ENCODE peak calls at places on chromosomes 13 and 19, in five cellular contexts. J is effector memory CD4-positive, alpha-beta T cell; E is OCI-LY7; B is GM23338; N is CD4-positive, alpha-beta memory T cell. K is an unnamed sample.
A peak's percentile ranks its signal among the peaks of the same experiment; 100 is the strongest.

GRCh38 chr13:35796627-35797026 is 320.1 kb upstream of the MAB21L1 start:
- DNase-seq in J (no peak), E (no peak), B (no peak), N (no peak), K (no peak)

GRCh38 chr13:37138917-37139316 is 33.5 kb upstream of the CSNK1A1L start:
- DNase-seq in J (no peak), E (no peak), B (no peak), N (no peak), K (no peak)

GRCh38 chr13:91623151-91623550 is 224.7 kb downstream of the GPC5 start:
- DNase-seq in J (no peak), E (no peak), B (peak; percentile 7), N (no peak), K (no peak)

GRCh38 chr19:47124937-47125668 is 5.5 kb upstream of the SAE1 start:
- DNase-seq in J (no peak), E (peak; percentile 74), B (peak; percentile 96), N (peak; percentile 60), K (peak; percentile 47)

GRCh38 chr13:73248711-73249580 is 190.1 kb downstream of the KLF5 start:
- DNase-seq in J (no peak), E (no peak), B (peak; percentile 18), N (no peak), K (no peak)

GRCh38 chr19:50858896-50859295 is 4.2 kb downstream of the KLK3 start:
- DNase-seq in J (no peak), E (no peak), B (peak; percentile 63), N (no peak), K (no peak)

GRCh38 chr13:44075113-44075512 is 195.4 kb downstream of the LACC1 start:
- DNase-seq in J (no peak), E (no peak), B (no peak), N (no peak), K (no peak)

GRCh38 chr19:16416574-16416973 is 55.2 kb downstream of the EPS15L1 start:
- DNase-seq in J (no peak), E (no peak), B (no peak), N (no peak), K (no peak)

GRCh38 chr13:109807345-109807744 is 21.0 kb upstream of the IRS2 start:
- DNase-seq in J (no peak), E (no peak), B (no peak), N (no peak), K (no peak)

GRCh38 chr13:43792456-43792855 is 5.7 kb upstream of the ENOX1 start:
- DNase-seq in J (no peak), E (no peak), B (no peak), N (no peak), K (no peak)

GRCh38 chr13:113109151-113110047 is 3.8 kb downstream of the F7 start:
- DNase-seq in J (no peak), E (no peak), B (peak; percentile 67), N (no peak), K (no peak)

DNA sequence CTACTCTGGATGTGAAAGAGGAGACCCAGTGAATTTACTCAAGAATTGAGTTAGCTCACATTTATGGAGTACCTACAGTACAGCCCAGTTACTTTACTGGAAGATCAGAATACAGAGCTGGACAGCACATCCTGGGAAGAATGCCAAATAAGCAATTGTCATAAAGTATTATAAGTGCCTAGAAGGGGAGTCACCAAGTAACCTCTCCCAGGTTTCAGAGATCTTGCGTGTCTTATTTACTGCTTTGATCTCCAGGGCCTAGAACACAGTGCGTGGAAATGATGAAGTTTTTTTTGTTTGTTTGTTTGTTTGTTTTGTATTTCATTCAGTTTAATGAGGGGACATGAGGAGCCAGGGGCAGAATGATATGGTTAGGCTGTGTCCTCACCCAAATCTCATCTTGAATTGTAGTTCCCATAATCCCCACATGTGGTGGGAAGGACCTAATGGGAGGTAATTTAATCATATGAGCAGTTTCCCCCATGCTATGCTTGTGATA is 5.1 kb downstream of the GARRE1 start:
- DNase-seq in J (no peak), E (no peak), B (no peak), N (no peak), K (no peak)
- H3K4me1 ChIP-seq in J (peaks cover 7% of the 10 kb centered on the region), E (peaks cover 8% of the 10 kb centered on the region), B (peaks cover 14% of the 10 kb centered on the region), N (peaks cover 48% of the 10 kb centered on the region), K (peaks cover 61% of the 10 kb centered on the region)

GRCh38 chr13:33278923-33279322 is 6.6 kb downstream of the STARD13 start:
- DNase-seq in J (no peak), E (no peak), B (no peak), N (no peak), K (no peak)

GRCh38 chr13:33280550-33280905 is 5.0 kb downstream of the STARD13 start:
- DNase-seq in J (no peak), E (no peak), B (no peak), N (no peak), K (no peak)

GRCh38 chr13:33279414-33279813 is 6.1 kb downstream of the STARD13 start:
- DNase-seq in J (no peak), E (no peak), B (no peak), N (no peak), K (no peak)

GRCh38 chr13:33280923-33281322 is 4.6 kb downstream of the STARD13 start:
- DNase-seq in J (no peak), E (no peak), B (no peak), N (no peak), K (no peak)

GRCh38 chr13:33279898-33280549 is 5.5 kb downstream of the STARD13 start:
- DNase-seq in J (no peak), E (no peak), B (no peak), N (no peak), K (peak; percentile 80)
- H3K4me1 ChIP-seq in J (no peaks in the 10 kb centered on the region), E (no peaks in the 10 kb centered on the region), B (peaks cover 12% of the 10 kb centered on the region), N (no peaks in the 10 kb centered on the region), K (peaks cover 66% of the 10 kb centered on the region)

DNA sequence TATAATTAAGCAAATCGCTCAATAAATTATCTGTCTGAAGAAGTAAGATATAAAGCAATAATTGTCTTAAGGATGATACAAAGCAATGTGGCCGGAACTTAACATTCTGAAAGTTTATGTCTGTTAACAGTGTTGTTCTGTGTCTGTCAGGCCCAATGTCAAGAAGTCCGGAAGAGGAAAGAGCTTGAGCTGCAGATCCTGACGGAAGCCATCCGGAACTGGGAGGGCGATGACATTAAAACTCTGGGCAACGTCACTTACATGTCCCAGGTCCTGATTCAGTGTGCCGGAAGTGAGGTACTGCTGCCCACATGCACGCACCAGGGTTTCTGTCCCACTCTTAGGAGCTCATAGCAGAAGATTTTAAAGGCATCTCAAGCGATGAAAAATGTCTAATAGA is 45.1 kb upstream of the TEX29 start:
- DNase-seq in J (no peak), E (no peak), B (no peak), N (no peak), K (no peak)
- H3K4me1 ChIP-seq in J (no peaks in the 10 kb centered on the region), E (no peaks in the 10 kb centered on the region), B (no peaks in the 10 kb centered on the region), N (no peaks in the 10 kb centered on the region), K (peaks cover 18% of the 10 kb centered on the region)

DNA sequence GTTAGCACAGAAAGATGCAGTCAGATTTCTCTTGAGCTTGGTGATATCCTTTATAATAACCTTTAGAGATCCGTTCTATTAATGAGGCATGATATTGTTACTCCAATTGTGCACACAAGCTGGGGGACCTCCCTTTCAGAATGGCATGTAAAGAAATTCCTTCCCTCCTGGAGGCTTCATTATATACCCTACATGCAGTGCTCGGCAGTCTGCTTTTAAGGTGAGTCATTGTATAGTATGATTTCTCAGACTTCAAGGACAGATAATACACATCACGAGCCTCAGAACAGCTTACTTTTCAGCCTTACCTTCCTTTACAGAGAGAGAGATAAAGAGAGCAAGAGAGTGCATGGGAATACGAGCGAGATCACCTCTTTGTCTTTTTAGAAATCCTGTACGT is 261.3 kb downstream of the ATP8A2 start:
- DNase-seq in J (no peak), E (no peak), B (no peak), N (no peak), K (no peak)
- H3K4me1 ChIP-seq in J (no peaks in the 10 kb centered on the region), E (no peaks in the 10 kb centered on the region), B (peaks cover 33% of the 10 kb centered on the region), N (no peaks in the 10 kb centered on the region), K (no peaks in the 10 kb centered on the region)

DNA sequence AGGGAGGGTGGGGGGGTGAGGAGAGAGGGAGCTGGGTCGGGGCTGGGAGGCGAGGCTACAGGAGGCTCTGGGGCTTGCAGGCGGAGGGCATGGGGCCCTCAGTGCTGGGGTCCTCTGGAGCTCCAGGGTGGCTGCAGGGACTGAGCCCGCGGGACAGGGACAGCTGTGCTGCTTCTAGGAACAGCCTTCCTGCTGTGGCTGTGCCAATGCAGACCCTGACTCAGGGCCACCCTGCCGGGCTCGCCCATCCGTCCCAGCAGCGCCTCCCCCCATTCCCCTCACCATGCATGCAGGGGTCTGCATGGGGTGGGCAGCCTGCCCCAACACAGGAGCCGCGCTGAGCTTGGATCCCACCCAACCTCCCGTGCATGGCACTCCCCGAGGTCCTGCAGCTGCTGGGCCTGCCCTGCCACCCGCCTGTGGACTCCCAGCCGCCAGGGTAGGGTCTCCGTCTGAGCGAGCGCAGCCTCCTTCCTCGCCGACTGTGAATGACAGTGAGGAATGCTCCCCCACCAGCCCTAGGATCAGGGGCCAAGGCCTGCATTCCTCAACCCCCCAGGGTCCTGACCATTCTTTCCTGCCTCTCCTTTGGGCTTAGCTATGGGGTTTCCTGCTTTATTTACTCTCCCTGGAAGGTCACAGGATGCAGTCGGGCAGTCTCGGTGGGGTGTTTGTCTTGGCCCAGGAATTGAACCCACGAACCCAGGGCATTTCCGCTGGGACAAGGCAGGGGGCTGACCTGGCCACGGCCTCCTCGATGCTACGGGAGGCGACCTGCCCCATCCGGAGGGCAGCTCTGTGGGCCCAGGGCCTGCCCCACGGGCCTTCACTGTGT is 23.4 kb downstream of the CEBPG start:
- DNase-seq in J (no peak), E (no peak), B (peak; percentile 60), N (no peak), K (peak; percentile 82)
- H3K4me1 ChIP-seq in J (no peaks in the 10 kb centered on the region), E (no peaks in the 10 kb centered on the region), B (no peaks in the 10 kb centered on the region), N (no peaks in the 10 kb centered on the region), K (peaks cover 67% of the 10 kb centered on the region)

GRCh38 chr19:1130801-1131717 is 27.3 kb downstream of the GPX4 start:
- DNase-seq in J (peak; percentile 30), E (peak; percentile 41), B (no peak), N (peak; percentile 64), K (no peak)
- H3K4me1 ChIP-seq in J (peaks cover 44% of the 10 kb centered on the region), E (peaks cover 34% of the 10 kb centered on the region), B (peaks cover 3% of the 10 kb centered on the region), N (peaks cover 55% of the 10 kb centered on the region), K (peaks cover 44% of the 10 kb centered on the region)

GRCh38 chr19:38684078-38684861 is 36.8 kb downstream of the ACTN4 start:
- DNase-seq in J (no peak), E (no peak), B (no peak), N (peak; percentile 50), K (peak; percentile 89)
- H3K4me1 ChIP-seq in J (peaks cover 75% of the 10 kb centered on the region), E (peaks cover 15% of the 10 kb centered on the region), B (peaks cover 51% of the 10 kb centered on the region), N (peaks cover 98% of the 10 kb centered on the region), K (peaks cover 78% of the 10 kb centered on the region)

GRCh38 chr13:33112745-33113144 is 96.5 kb downstream of the KL start:
- DNase-seq in J (no peak), E (no peak), B (no peak), N (no peak), K (no peak)
- H3K4me1 ChIP-seq in J (no peaks in the 10 kb centered on the region), E (peaks cover 15% of the 10 kb centered on the region), B (no peaks in the 10 kb centered on the region), N (no peaks in the 10 kb centered on the region), K (peaks cover 26% of the 10 kb centered on the region)